ENCODE peak calls at places on chromosomes 2 and 18, in five cellular contexts. One of them, this sample, is unnamed.

GRCh38 chr18:22203892-22204536 is 34.6 kb downstream of the GATA6 start:
- DNase-seq in astrocyte of the spinal cord: no peak
- DNase-seq in AG04449: no peak
- DNase-seq in Calu3: no peak
- DNase-seq in stomach: no peak
- DNase-seq in this sample: no peak

GRCh38 chr18:9017900-9018217 is 84.6 kb upstream of the NDUFV2 start:
- DNase-seq in AG04449: no peak
- DNase-seq in astrocyte of the spinal cord: no peak
- DNase-seq in Calu3: no peak
- DNase-seq in stomach: no peak
- DNase-seq in this sample: no peak

GRCh38 chr2:64779117-64779690 is 125.5 kb upstream of the SERTAD2 start:
- DNase-seq in AG04449: peak
- DNase-seq in stomach: no peak
- DNase-seq in astrocyte of the spinal cord: peak
- DNase-seq in Calu3: peak
- DNase-seq in this sample: no peak

GRCh38 chr18:24631238-24632025 is 171.0 kb downstream of the HRH4 start:
- DNase-seq in stomach: no peak
- DNase-seq in Calu3: no peak
- DNase-seq in AG04449: no peak
- DNase-seq in astrocyte of the spinal cord: no peak
- DNase-seq in this sample: no peak

GRCh38 chr2:234191819-234192407 is 141.4 kb downstream of the SPP2 start:
- DNase-seq in stomach: no peak
- DNase-seq in astrocyte of the spinal cord: peak
- DNase-seq in Calu3: no peak
- DNase-seq in AG04449: no peak
- DNase-seq in this sample: no peak

GRCh38 chr18:23077493-23078256 is 57.6 kb upstream of the CABLES1 start:
- DNase-seq in stomach: peak
- DNase-seq in Calu3: peak
- DNase-seq in AG04449: no peak
- DNase-seq in astrocyte of the spinal cord: peak
- DNase-seq in this sample: no peak

GRCh38 chr18:54119524-54120019 is 104.9 kb downstream of the MBD2 start:
- DNase-seq in stomach: no peak
- DNase-seq in Calu3: peak
- DNase-seq in astrocyte of the spinal cord: peak
- DNase-seq in AG04449: no peak
- DNase-seq in this sample: no peak

GRCh38 chr2:37387143-37387835 is 42.9 kb downstream of the QPCT start:
- DNase-seq in Calu3: no peak
- DNase-seq in astrocyte of the spinal cord: peak
- DNase-seq in stomach: no peak
- DNase-seq in AG04449: no peak
- DNase-seq in this sample: no peak

GRCh38 chr2:100674671-100675070 is 111.9 kb downstream of the PDCL3 start:
- DNase-seq in AG04449: no peak
- DNase-seq in Calu3: no peak
- DNase-seq in stomach: no peak
- DNase-seq in astrocyte of the spinal cord: no peak
- DNase-seq in this sample: no peak

GRCh38 chr2:55973673-55974072 is 50.1 kb upstream of the EFEMP1 start:
- DNase-seq in astrocyte of the spinal cord: no peak
- DNase-seq in Calu3: no peak
- DNase-seq in AG04449: no peak
- DNase-seq in stomach: no peak
- DNase-seq in this sample: no peak

GRCh38 chr2:61662990-61663389 is 124.8 kb upstream of the XPO1 start:
- DNase-seq in astrocyte of the spinal cord: no peak
- DNase-seq in Calu3: no peak
- DNase-seq in stomach: peak
- DNase-seq in AG04449: no peak
- DNase-seq in this sample: no peak

GRCh38 chr2:84247532-84247931 is 211.5 kb downstream of the SUCLG1 start:
- DNase-seq in AG04449: no peak
- DNase-seq in stomach: no peak
- DNase-seq in Calu3: no peak
- DNase-seq in astrocyte of the spinal cord: no peak
- DNase-seq in this sample: no peak

GRCh38 chr2:36369711-36370110 is 14.1 kb downstream of the CRIM1 start:
- DNase-seq in Calu3: no peak
- DNase-seq in AG04449: no peak
- DNase-seq in stomach: no peak
- DNase-seq in astrocyte of the spinal cord: no peak
- DNase-seq in this sample: no peak

GRCh38 chr2:109186656-109187250 is 57.7 kb downstream of the SH3RF3 start:
- DNase-seq in stomach: no peak
- DNase-seq in AG04449: no peak
- DNase-seq in Calu3: no peak
- DNase-seq in astrocyte of the spinal cord: no peak
- DNase-seq in this sample: no peak

GRCh38 chr18:3061581-3062416 is 48.9 kb upstream of the LPIN2 start:
- DNase-seq in Calu3: no peak
- DNase-seq in astrocyte of the spinal cord: no peak
- DNase-seq in stomach: no peak
- DNase-seq in AG04449: no peak
- DNase-seq in this sample: peak

GRCh38 chr2:176088048-176088936 is 4.2 kb upstream of the HOXD13 start:
- DNase-seq in AG04449: no peak
- DNase-seq in stomach: peak
- DNase-seq in Calu3: peak
- DNase-seq in astrocyte of the spinal cord: peak
- DNase-seq in this sample: no peak

GRCh38 chr2:115880558-115880957 is 1438.1 kb downstream of the DPP10 start:
- DNase-seq in Calu3: no peak
- DNase-seq in AG04449: no peak
- DNase-seq in astrocyte of the spinal cord: no peak
- DNase-seq in stomach: no peak
- DNase-seq in this sample: no peak
- TF ChIP-seq CTCF in Calu3: no peak
- TF ChIP-seq CTCF in AG04449: no peak
- TF ChIP-seq CTCF in astrocyte of the spinal cord: no peak
- TF ChIP-seq CTCF in stomach: no peak
- TF ChIP-seq CTCF in this sample: no peak

GRCh38 chr2:201665420-201666158 is 22.3 kb upstream of the TMEM237 start:
- DNase-seq in Calu3: no peak
- DNase-seq in AG04449: no peak
- DNase-seq in astrocyte of the spinal cord: peak
- DNase-seq in stomach: no peak
- DNase-seq in this sample: no peak
- TF ChIP-seq CTCF in Calu3: no peak
- TF ChIP-seq CTCF in AG04449: no peak
- TF ChIP-seq CTCF in astrocyte of the spinal cord: no peak
- TF ChIP-seq CTCF in stomach: no peak
- TF ChIP-seq CTCF in this sample: no peak

GRCh38 chr2:143171817-143172216 is 42.6 kb downstream of the ARHGAP15 start:
- DNase-seq in stomach: no peak
- DNase-seq in AG04449: no peak
- DNase-seq in Calu3: no peak
- DNase-seq in astrocyte of the spinal cord: no peak
- DNase-seq in this sample: no peak
- TF ChIP-seq CTCF in stomach: no peak
- TF ChIP-seq CTCF in AG04449: peak
- TF ChIP-seq CTCF in Calu3: no peak
- TF ChIP-seq CTCF in astrocyte of the spinal cord: peak
- TF ChIP-seq CTCF in this sample: no peak

DNA sequence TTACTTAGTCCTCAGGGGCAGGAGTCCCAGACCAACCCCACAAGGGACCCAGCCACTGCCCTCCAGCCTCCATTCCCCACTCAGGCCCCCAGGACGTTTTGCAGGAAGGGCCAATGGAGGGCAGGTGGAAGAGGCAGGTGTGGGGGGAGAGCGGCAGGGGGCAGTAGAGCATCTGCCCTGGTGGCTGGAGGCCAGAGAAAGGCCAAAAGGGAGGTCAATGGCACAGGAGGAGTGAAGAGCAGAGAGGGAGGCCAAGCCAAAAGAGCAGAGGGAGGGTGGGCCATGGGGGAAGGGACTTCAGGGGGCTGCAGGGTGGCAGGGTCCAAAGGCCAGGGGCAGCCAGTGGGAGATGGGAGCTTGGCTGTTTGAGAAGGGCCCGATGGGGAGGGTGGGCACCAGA is 17.3 kb upstream of the GPR55 start:
- DNase-seq in Calu3: no peak
- DNase-seq in AG04449: no peak
- DNase-seq in stomach: peak
- DNase-seq in astrocyte of the spinal cord: no peak
- DNase-seq in this sample: no peak
- TF ChIP-seq CTCF in Calu3: no peak
- TF ChIP-seq CTCF in AG04449: no peak
- TF ChIP-seq CTCF in stomach: no peak
- TF ChIP-seq CTCF in astrocyte of the spinal cord: no peak
- TF ChIP-seq CTCF in this sample: no peak

GRCh38 chr2:31674446-31674845 is 93.7 kb upstream of the SRD5A2 start:
- DNase-seq in astrocyte of the spinal cord: no peak
- DNase-seq in AG04449: no peak
- DNase-seq in stomach: no peak
- DNase-seq in Calu3: no peak
- DNase-seq in this sample: no peak

DNA sequence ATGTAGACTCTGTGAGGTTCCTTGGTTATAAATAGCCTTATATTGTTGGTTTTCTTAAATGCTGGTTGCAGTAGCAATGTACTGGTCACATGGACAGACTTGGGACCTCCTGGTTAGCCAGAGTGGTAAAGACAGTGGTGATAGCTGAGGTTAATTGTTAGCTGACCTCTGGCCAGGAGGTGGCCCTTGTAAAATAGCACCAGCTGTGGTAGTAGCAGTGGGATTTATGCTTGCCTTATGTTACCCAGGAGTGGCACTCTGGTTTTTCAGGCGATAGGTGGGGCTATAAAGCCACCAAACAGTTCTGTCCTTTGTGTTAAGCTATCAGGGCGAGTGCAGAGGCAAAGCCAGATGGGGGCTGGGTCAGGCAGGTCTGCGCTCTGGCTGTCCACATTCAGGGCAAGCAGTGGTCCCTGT is 94.8 kb upstream of the SRD5A2 start:
- DNase-seq in AG04449: no peak
- DNase-seq in astrocyte of the spinal cord: no peak
- DNase-seq in Calu3: peak
- DNase-seq in stomach: peak
- DNase-seq in this sample: no peak
- TF ChIP-seq CTCF in AG04449: no peak
- TF ChIP-seq CTCF in astrocyte of the spinal cord: no peak
- TF ChIP-seq CTCF in Calu3: peak
- TF ChIP-seq CTCF in stomach: no peak
- TF ChIP-seq CTCF in this sample: no peak

GRCh38 chr2:120518819-120519218 is 172.9 kb downstream of the INHBB start:
- DNase-seq in AG04449: no peak
- DNase-seq in astrocyte of the spinal cord: no peak
- DNase-seq in stomach: no peak
- DNase-seq in Calu3: no peak
- DNase-seq in this sample: no peak

GRCh38 chr2:120519469-120519868 is 173.5 kb downstream of the INHBB start:
- DNase-seq in Calu3: no peak
- DNase-seq in stomach: no peak
- DNase-seq in astrocyte of the spinal cord: no peak
- DNase-seq in AG04449: no peak
- DNase-seq in this sample: no peak

GRCh38 chr2:120520454-120520853 is 174.5 kb downstream of the INHBB start:
- DNase-seq in stomach: no peak
- DNase-seq in astrocyte of the spinal cord: no peak
- DNase-seq in Calu3: no peak
- DNase-seq in AG04449: no peak
- DNase-seq in this sample: no peak

GRCh38 chr2:120522151-120522751 is 176.3 kb downstream of the INHBB start:
- DNase-seq in AG04449: no peak
- DNase-seq in astrocyte of the spinal cord: no peak
- DNase-seq in Calu3: no peak
- DNase-seq in stomach: no peak
- DNase-seq in this sample: no peak

GRCh38 chr2:120520929-120521912 is 175.3 kb downstream of the INHBB start:
- DNase-seq in Calu3: peak
- DNase-seq in AG04449: no peak
- DNase-seq in astrocyte of the spinal cord: peak
- DNase-seq in stomach: peak
- DNase-seq in this sample: no peak
- TF ChIP-seq CTCF in Calu3: peak
- TF ChIP-seq CTCF in AG04449: peak
- TF ChIP-seq CTCF in astrocyte of the spinal cord: peak
- TF ChIP-seq CTCF in stomach: no peak
- TF ChIP-seq CTCF in this sample: no peak

GRCh38 chr2:121345101-121345500 is 60.1 kb upstream of the TFCP2L1 start:
- DNase-seq in AG04449: no peak
- DNase-seq in astrocyte of the spinal cord: no peak
- DNase-seq in Calu3: no peak
- DNase-seq in stomach: no peak
- DNase-seq in this sample: no peak

GRCh38 chr2:121343191-121343590 is 58.2 kb upstream of the TFCP2L1 start:
- DNase-seq in astrocyte of the spinal cord: no peak
- DNase-seq in AG04449: no peak
- DNase-seq in Calu3: no peak
- DNase-seq in stomach: no peak
- DNase-seq in this sample: no peak

GRCh38 chr2:121338281-121338680 is 53.3 kb upstream of the TFCP2L1 start:
- DNase-seq in stomach: no peak
- DNase-seq in Calu3: no peak
- DNase-seq in astrocyte of the spinal cord: no peak
- DNase-seq in AG04449: no peak
- DNase-seq in this sample: no peak

GRCh38 chr2:121342751-121343150 is 57.7 kb upstream of the TFCP2L1 start:
- DNase-seq in astrocyte of the spinal cord: no peak
- DNase-seq in stomach: no peak
- DNase-seq in AG04449: no peak
- DNase-seq in Calu3: no peak
- DNase-seq in this sample: no peak

DNA sequence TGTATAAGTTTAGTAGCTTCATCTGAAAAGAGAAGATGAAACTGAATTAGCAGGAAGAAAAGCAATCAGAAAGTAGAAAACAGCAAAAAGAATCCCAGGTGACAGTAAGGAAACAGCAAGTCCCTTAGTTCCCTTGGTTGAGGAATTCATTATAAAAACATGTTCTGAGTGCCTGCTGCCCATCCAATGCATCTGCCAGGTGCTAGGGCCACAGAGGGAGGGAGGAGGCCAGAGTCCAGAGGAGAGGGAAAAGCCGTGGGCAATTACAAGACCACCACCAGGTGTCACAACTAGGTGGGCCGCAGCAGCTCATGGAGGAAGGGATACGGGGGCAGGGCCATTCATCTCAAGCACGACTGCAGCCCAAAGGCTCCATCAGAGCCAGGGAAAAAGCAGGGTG is 55.9 kb upstream of the TFCP2L1 start:
- DNase-seq in stomach: no peak
- DNase-seq in Calu3: no peak
- DNase-seq in AG04449: no peak
- DNase-seq in astrocyte of the spinal cord: no peak
- DNase-seq in this sample: no peak
- TF ChIP-seq CTCF in stomach: no peak
- TF ChIP-seq CTCF in Calu3: no peak
- TF ChIP-seq CTCF in AG04449: no peak
- TF ChIP-seq CTCF in astrocyte of the spinal cord: no peak
- TF ChIP-seq CTCF in this sample: no peak

GRCh38 chr2:165847001-165847400 is 53.0 kb upstream of the GALNT3 start:
- DNase-seq in astrocyte of the spinal cord: no peak
- DNase-seq in AG04449: no peak
- DNase-seq in Calu3: no peak
- DNase-seq in stomach: no peak
- DNase-seq in this sample: no peak
- TF ChIP-seq CTCF in astrocyte of the spinal cord: no peak
- TF ChIP-seq CTCF in AG04449: no peak
- TF ChIP-seq CTCF in Calu3: no peak
- TF ChIP-seq CTCF in stomach: no peak
- TF ChIP-seq CTCF in this sample: no peak

This sample was measured in natural killer cell.